ENCODE peak calls at places on chromosomes 5 and 9, in six cellular contexts. One of them, this sample, is unnamed.

GRCh38 chr9:128160603-128160987 is 530 bp downstream of the BBLN start:
- DNase-seq in NCI-H1092: no peak
- DNase-seq in HEK293T: no peak
- DNase-seq in activated CD4-positive, alpha-beta memory T cell treated with anti-CD3 and anti-CD28 coated beads, Interleukin-2, amount 10 ng/mL, durations not matched to agents 7 days and 5 days: peak
- DNase-seq in NCI-H460: no peak
- DNase-seq in HCT116: no peak
- DNase-seq in this sample: peak

GRCh38 chr9:130997925-130998595 is 10.9 kb upstream of the LAMC3 start:
- DNase-seq in NCI-H460: peak
- DNase-seq in HCT116: peak
- DNase-seq in HEK293T: peak
- DNase-seq in activated CD4-positive, alpha-beta memory T cell treated with anti-CD3 and anti-CD28 coated beads, Interleukin-2, amount 10 ng/mL, durations not matched to agents 7 days and 5 days: peak
- DNase-seq in NCI-H1092: peak
- DNase-seq in this sample: peak

GRCh38 chr5:148739524-148739923 is 85.2 kb upstream of the HTR4 start:
- DNase-seq in HEK293T: no peak
- DNase-seq in NCI-H460: no peak
- DNase-seq in activated CD4-positive, alpha-beta memory T cell treated with anti-CD3 and anti-CD28 coated beads, Interleukin-2, amount 10 ng/mL, durations not matched to agents 7 days and 5 days: no peak
- DNase-seq in NCI-H1092: no peak
- DNase-seq in HCT116: no peak
- DNase-seq in this sample: no peak

GRCh38 chr5:107809201-107810034 is 138.7 kb upstream of the EFNA5 start:
- DNase-seq in HCT116: no peak
- DNase-seq in HEK293T: no peak
- DNase-seq in NCI-H460: no peak
- DNase-seq in activated CD4-positive, alpha-beta memory T cell treated with anti-CD3 and anti-CD28 coated beads, Interleukin-2, amount 10 ng/mL, durations not matched to agents 7 days and 5 days: no peak
- DNase-seq in NCI-H1092: no peak
- DNase-seq in this sample: no peak

GRCh38 chr9:75185585-75186170 is 97.4 kb downstream of the OSTF1 start:
- DNase-seq in HEK293T: peak
- DNase-seq in activated CD4-positive, alpha-beta memory T cell treated with anti-CD3 and anti-CD28 coated beads, Interleukin-2, amount 10 ng/mL, durations not matched to agents 7 days and 5 days: peak
- DNase-seq in NCI-H1092: no peak
- DNase-seq in NCI-H460: peak
- DNase-seq in HCT116: peak
- DNase-seq in this sample: peak

GRCh38 chr9:35688558-35689350 is 971 bp downstream of the TPM2 start:
- DNase-seq in HEK293T: no peak
- DNase-seq in NCI-H1092: no peak
- DNase-seq in HCT116: peak
- DNase-seq in NCI-H460: no peak
- DNase-seq in activated CD4-positive, alpha-beta memory T cell treated with anti-CD3 and anti-CD28 coated beads, Interleukin-2, amount 10 ng/mL, durations not matched to agents 7 days and 5 days: no peak
- DNase-seq in this sample: no peak

GRCh38 chr9:38339087-38339486 is 53.4 kb upstream of the ALDH1B1 start:
- DNase-seq in HCT116: no peak
- DNase-seq in NCI-H1092: no peak
- DNase-seq in HEK293T: no peak
- DNase-seq in activated CD4-positive, alpha-beta memory T cell treated with anti-CD3 and anti-CD28 coated beads, Interleukin-2, amount 10 ng/mL, durations not matched to agents 7 days and 5 days: peak
- DNase-seq in NCI-H460: no peak
- DNase-seq in this sample: no peak

GRCh38 chr9:126524353-126525077 is 89.2 kb upstream of the LMX1B start:
- DNase-seq in HEK293T: no peak
- DNase-seq in NCI-H1092: no peak
- DNase-seq in HCT116: no peak
- DNase-seq in NCI-H460: no peak
- DNase-seq in activated CD4-positive, alpha-beta memory T cell treated with anti-CD3 and anti-CD28 coated beads, Interleukin-2, amount 10 ng/mL, durations not matched to agents 7 days and 5 days: no peak
- DNase-seq in this sample: no peak

GRCh38 chr9:35736201-35736633 is 3.8 kb downstream of the CREB3 start:
- DNase-seq in NCI-H1092: peak
- DNase-seq in HCT116: peak
- DNase-seq in activated CD4-positive, alpha-beta memory T cell treated with anti-CD3 and anti-CD28 coated beads, Interleukin-2, amount 10 ng/mL, durations not matched to agents 7 days and 5 days: peak
- DNase-seq in HEK293T: peak
- DNase-seq in NCI-H460: peak
- DNase-seq in this sample: peak

GRCh38 chr5:170434953-170435605 is 45.9 kb upstream of the KCNMB1 start:
- DNase-seq in NCI-H460: peak
- DNase-seq in NCI-H1092: peak
- DNase-seq in HCT116: peak
- DNase-seq in activated CD4-positive, alpha-beta memory T cell treated with anti-CD3 and anti-CD28 coated beads, Interleukin-2, amount 10 ng/mL, durations not matched to agents 7 days and 5 days: peak
- DNase-seq in HEK293T: peak
- DNase-seq in this sample: peak

GRCh38 chr9:137429974-137430722 is 7.0 kb downstream of the NOXA1 start:
- DNase-seq in NCI-H1092: no peak
- DNase-seq in NCI-H460: no peak
- DNase-seq in HCT116: no peak
- DNase-seq in HEK293T: peak
- DNase-seq in activated CD4-positive, alpha-beta memory T cell treated with anti-CD3 and anti-CD28 coated beads, Interleukin-2, amount 10 ng/mL, durations not matched to agents 7 days and 5 days: no peak
- DNase-seq in this sample: no peak

GRCh38 chr5:181261320-181262085 is 560 bp upstream of the TRIM52 start:
- DNase-seq in HCT116: peak
- DNase-seq in NCI-H1092: no peak
- DNase-seq in NCI-H460: peak
- DNase-seq in HEK293T: peak
- DNase-seq in activated CD4-positive, alpha-beta memory T cell treated with anti-CD3 and anti-CD28 coated beads, Interleukin-2, amount 10 ng/mL, durations not matched to agents 7 days and 5 days: peak
- DNase-seq in this sample: peak

GRCh38 chr5:54738118-54738972 is 220.8 kb downstream of the SNX18 start:
- DNase-seq in HEK293T: no peak
- DNase-seq in NCI-H460: no peak
- DNase-seq in HCT116: no peak
- DNase-seq in NCI-H1092: no peak
- DNase-seq in activated CD4-positive, alpha-beta memory T cell treated with anti-CD3 and anti-CD28 coated beads, Interleukin-2, amount 10 ng/mL, durations not matched to agents 7 days and 5 days: no peak
- DNase-seq in this sample: no peak

GRCh38 chr5:56168066-56168478 is 65.1 kb downstream of the ANKRD55 start:
- DNase-seq in activated CD4-positive, alpha-beta memory T cell treated with anti-CD3 and anti-CD28 coated beads, Interleukin-2, amount 10 ng/mL, durations not matched to agents 7 days and 5 days: no peak
- DNase-seq in NCI-H1092: no peak
- DNase-seq in HEK293T: no peak
- DNase-seq in HCT116: no peak
- DNase-seq in NCI-H460: no peak
- DNase-seq in this sample: no peak

GRCh38 chr5:140342896-140343295 is 3.5 kb downstream of the HBEGF start:
- DNase-seq in HEK293T: no peak
- DNase-seq in activated CD4-positive, alpha-beta memory T cell treated with anti-CD3 and anti-CD28 coated beads, Interleukin-2, amount 10 ng/mL, durations not matched to agents 7 days and 5 days: no peak
- DNase-seq in HCT116: no peak
- DNase-seq in NCI-H460: no peak
- DNase-seq in NCI-H1092: no peak
- DNase-seq in this sample: no peak

GRCh38 chr5:143019614-143020515 is 249.7 kb downstream of the ARHGAP26 start:
- DNase-seq in activated CD4-positive, alpha-beta memory T cell treated with anti-CD3 and anti-CD28 coated beads, Interleukin-2, amount 10 ng/mL, durations not matched to agents 7 days and 5 days: no peak
- DNase-seq in HCT116: no peak
- DNase-seq in NCI-H460: no peak
- DNase-seq in HEK293T: no peak
- DNase-seq in NCI-H1092: no peak
- DNase-seq in this sample: peak

GRCh38 chr5:135034186-135034962 is at the start of gene PITX1:
- DNase-seq in activated CD4-positive, alpha-beta memory T cell treated with anti-CD3 and anti-CD28 coated beads, Interleukin-2, amount 10 ng/mL, durations not matched to agents 7 days and 5 days: peak
- DNase-seq in HEK293T: peak
- DNase-seq in NCI-H1092: peak
- DNase-seq in HCT116: peak
- DNase-seq in NCI-H460: peak
- DNase-seq in this sample: peak

GRCh38 chr9:94802795-94803194 is 76.3 kb downstream of the AOPEP start:
- DNase-seq in activated CD4-positive, alpha-beta memory T cell treated with anti-CD3 and anti-CD28 coated beads, Interleukin-2, amount 10 ng/mL, durations not matched to agents 7 days and 5 days: peak
- DNase-seq in NCI-H460: no peak
- DNase-seq in HCT116: no peak
- DNase-seq in NCI-H1092: no peak
- DNase-seq in HEK293T: no peak
- DNase-seq in this sample: no peak

GRCh38 chr5:142806769-142807377 is 36.7 kb downstream of the ARHGAP26 start:
- DNase-seq in HEK293T: no peak
- DNase-seq in activated CD4-positive, alpha-beta memory T cell treated with anti-CD3 and anti-CD28 coated beads, Interleukin-2, amount 10 ng/mL, durations not matched to agents 7 days and 5 days: no peak
- DNase-seq in NCI-H1092: no peak
- DNase-seq in HCT116: no peak
- DNase-seq in NCI-H460: no peak
- DNase-seq in this sample: no peak

GRCh38 chr9:135210676-135211523 is 123.4 kb downstream of the OLFM1 start:
- DNase-seq in NCI-H1092: no peak
- DNase-seq in NCI-H460: no peak
- DNase-seq in HCT116: no peak
- DNase-seq in activated CD4-positive, alpha-beta memory T cell treated with anti-CD3 and anti-CD28 coated beads, Interleukin-2, amount 10 ng/mL, durations not matched to agents 7 days and 5 days: no peak
- DNase-seq in HEK293T: no peak
- DNase-seq in this sample: no peak

GRCh38 chr5:122169350-122170103 is 40.2 kb downstream of the ZNF474 start:
- DNase-seq in NCI-H460: no peak
- DNase-seq in NCI-H1092: no peak
- DNase-seq in HCT116: no peak
- DNase-seq in activated CD4-positive, alpha-beta memory T cell treated with anti-CD3 and anti-CD28 coated beads, Interleukin-2, amount 10 ng/mL, durations not matched to agents 7 days and 5 days: no peak
- DNase-seq in HEK293T: no peak
- DNase-seq in this sample: no peak

GRCh38 chr5:14234204-14234603 is 91.1 kb downstream of the TRIO start:
- DNase-seq in HEK293T: no peak
- DNase-seq in NCI-H460: no peak
- DNase-seq in NCI-H1092: no peak
- DNase-seq in activated CD4-positive, alpha-beta memory T cell treated with anti-CD3 and anti-CD28 coated beads, Interleukin-2, amount 10 ng/mL, durations not matched to agents 7 days and 5 days: no peak
- DNase-seq in HCT116: no peak
- DNase-seq in this sample: no peak

GRCh38 chr5:172661536-172661935 is 20.5 kb downstream of the NEURL1B start:
- DNase-seq in NCI-H1092: no peak
- DNase-seq in NCI-H460: no peak
- DNase-seq in activated CD4-positive, alpha-beta memory T cell treated with anti-CD3 and anti-CD28 coated beads, Interleukin-2, amount 10 ng/mL, durations not matched to agents 7 days and 5 days: no peak
- DNase-seq in HCT116: no peak
- DNase-seq in HEK293T: no peak
- DNase-seq in this sample: no peak

GRCh38 chr5:17436766-17437221 is 61.2 kb upstream of the TAF11L2 start:
- DNase-seq in activated CD4-positive, alpha-beta memory T cell treated with anti-CD3 and anti-CD28 coated beads, Interleukin-2, amount 10 ng/mL, durations not matched to agents 7 days and 5 days: no peak
- DNase-seq in NCI-H1092: no peak
- DNase-seq in HEK293T: no peak
- DNase-seq in NCI-H460: no peak
- DNase-seq in HCT116: no peak
- DNase-seq in this sample: no peak

GRCh38 chr5:32506809-32507208 is 62.3 kb upstream of the ZFR start:
- DNase-seq in HCT116: no peak
- DNase-seq in NCI-H460: no peak
- DNase-seq in activated CD4-positive, alpha-beta memory T cell treated with anti-CD3 and anti-CD28 coated beads, Interleukin-2, amount 10 ng/mL, durations not matched to agents 7 days and 5 days: no peak
- DNase-seq in HEK293T: no peak
- DNase-seq in NCI-H1092: no peak
- DNase-seq in this sample: no peak

GRCh38 chr5:147101654-147102053 is 133.2 kb upstream of the STK32A start:
- DNase-seq in NCI-H460: no peak
- DNase-seq in activated CD4-positive, alpha-beta memory T cell treated with anti-CD3 and anti-CD28 coated beads, Interleukin-2, amount 10 ng/mL, durations not matched to agents 7 days and 5 days: no peak
- DNase-seq in HEK293T: no peak
- DNase-seq in NCI-H1092: no peak
- DNase-seq in HCT116: no peak
- DNase-seq in this sample: no peak

GRCh38 chr5:134141346-134142050 is 27.0 kb downstream of the TCF7 start:
- DNase-seq in NCI-H1092: no peak
- DNase-seq in HEK293T: no peak
- DNase-seq in activated CD4-positive, alpha-beta memory T cell treated with anti-CD3 and anti-CD28 coated beads, Interleukin-2, amount 10 ng/mL, durations not matched to agents 7 days and 5 days: no peak
- DNase-seq in NCI-H460: no peak
- DNase-seq in HCT116: no peak
- DNase-seq in this sample: no peak

GRCh38 chr5:33761139-33761538 is 130.7 kb downstream of the ADAMTS12 start:
- DNase-seq in HCT116: no peak
- DNase-seq in NCI-H460: no peak
- DNase-seq in NCI-H1092: no peak
- DNase-seq in HEK293T: no peak
- DNase-seq in activated CD4-positive, alpha-beta memory T cell treated with anti-CD3 and anti-CD28 coated beads, Interleukin-2, amount 10 ng/mL, durations not matched to agents 7 days and 5 days: no peak
- DNase-seq in this sample: no peak

GRCh38 chr9:77647659-77648457 is at the start of gene GNA14:
- DNase-seq in HEK293T: no peak
- DNase-seq in HCT116: no peak
- DNase-seq in activated CD4-positive, alpha-beta memory T cell treated with anti-CD3 and anti-CD28 coated beads, Interleukin-2, amount 10 ng/mL, durations not matched to agents 7 days and 5 days: no peak
- DNase-seq in NCI-H460: no peak
- DNase-seq in NCI-H1092: no peak
- DNase-seq in this sample: peak

GRCh38 chr9:27431573-27431972 is 92.5 kb upstream of the IFNK start:
- DNase-seq in HCT116: no peak
- DNase-seq in activated CD4-positive, alpha-beta memory T cell treated with anti-CD3 and anti-CD28 coated beads, Interleukin-2, amount 10 ng/mL, durations not matched to agents 7 days and 5 days: no peak
- DNase-seq in NCI-H460: no peak
- DNase-seq in HEK293T: no peak
- DNase-seq in NCI-H1092: no peak
- DNase-seq in this sample: no peak

GRCh38 chr9:114655689-114656088 is 1.9 kb downstream of the TEX53 start:
- DNase-seq in HEK293T: no peak
- DNase-seq in activated CD4-positive, alpha-beta memory T cell treated with anti-CD3 and anti-CD28 coated beads, Interleukin-2, amount 10 ng/mL, durations not matched to agents 7 days and 5 days: no peak
- DNase-seq in HCT116: no peak
- DNase-seq in NCI-H1092: no peak
- DNase-seq in NCI-H460: peak
- DNase-seq in this sample: no peak

GRCh38 chr9:26329974-26330373 is 562.6 kb downstream of the CAAP1 start:
- DNase-seq in HCT116: no peak
- DNase-seq in activated CD4-positive, alpha-beta memory T cell treated with anti-CD3 and anti-CD28 coated beads, Interleukin-2, amount 10 ng/mL, durations not matched to agents 7 days and 5 days: no peak
- DNase-seq in NCI-H460: no peak
- DNase-seq in HEK293T: no peak
- DNase-seq in NCI-H1092: peak
- DNase-seq in this sample: no peak

GRCh38 chr9:93451762-93452709 is 551 bp downstream of the FAM120A start:
- DNase-seq in NCI-H460: no peak
- DNase-seq in NCI-H1092: no peak
- DNase-seq in HCT116: no peak
- DNase-seq in HEK293T: peak
- DNase-seq in activated CD4-positive, alpha-beta memory T cell treated with anti-CD3 and anti-CD28 coated beads, Interleukin-2, amount 10 ng/mL, durations not matched to agents 7 days and 5 days: peak
- DNase-seq in this sample: peak

GRCh38 chr9:99601506-99601905 is 220.2 kb upstream of the NR4A3 start:
- DNase-seq in HCT116: no peak
- DNase-seq in NCI-H460: no peak
- DNase-seq in NCI-H1092: no peak
- DNase-seq in activated CD4-positive, alpha-beta memory T cell treated with anti-CD3 and anti-CD28 coated beads, Interleukin-2, amount 10 ng/mL, durations not matched to agents 7 days and 5 days: no peak
- DNase-seq in HEK293T: peak
- DNase-seq in this sample: no peak

GRCh38 chr5:149951138-149951749 is 6.7 kb upstream of the PDE6A start:
- DNase-seq in HEK293T: no peak
- DNase-seq in activated CD4-positive, alpha-beta memory T cell treated with anti-CD3 and anti-CD28 coated beads, Interleukin-2, amount 10 ng/mL, durations not matched to agents 7 days and 5 days: no peak
- DNase-seq in NCI-H1092: no peak
- DNase-seq in NCI-H460: no peak
- DNase-seq in HCT116: no peak
- DNase-seq in this sample: no peak

GRCh38 chr9:117779760-117780159 is 75.6 kb downstream of the TLR4 start:
- DNase-seq in NCI-H1092: no peak
- DNase-seq in NCI-H460: no peak
- DNase-seq in HCT116: no peak
- DNase-seq in HEK293T: no peak
- DNase-seq in activated CD4-positive, alpha-beta memory T cell treated with anti-CD3 and anti-CD28 coated beads, Interleukin-2, amount 10 ng/mL, durations not matched to agents 7 days and 5 days: no peak
- DNase-seq in this sample: peak

This sample was measured in D341Med.